ENCODE peak calls at places on chromosomes 1 and 21, in six cellular contexts. One of them, this sample, is unnamed. For H3K27me3, the result is how much of the 10 kb centered on the place peaks cover.

GRCh38 chr1:19189270-19189669 is 20.8 kb downstream of the UBR4 start:
- DNase-seq in tibial nerve: no peak
- DNase-seq in pancreas: no peak
- DNase-seq in uterus: no peak
- DNase-seq in testis: no peak
- DNase-seq in brain microvascular endothelial cell: no peak
- DNase-seq in this sample: no peak

GRCh38 chr1:153790282-153790995 is 15.2 kb downstream of the SLC27A3 start:
- DNase-seq in tibial nerve: peak
- DNase-seq in pancreas: no peak
- DNase-seq in uterus: peak
- DNase-seq in testis: peak
- DNase-seq in brain microvascular endothelial cell: peak
- DNase-seq in this sample: no peak

GRCh38 chr1:10401281-10401680 is 2.4 kb downstream of the PGD start:
- DNase-seq in tibial nerve: no peak
- DNase-seq in pancreas: no peak
- DNase-seq in uterus: no peak
- DNase-seq in testis: no peak
- DNase-seq in brain microvascular endothelial cell: no peak
- DNase-seq in this sample: no peak

GRCh38 chr1:75136158-75136815 is 2.1 kb downstream of the LHX8 start:
- DNase-seq in tibial nerve: no peak
- DNase-seq in pancreas: peak
- DNase-seq in uterus: no peak
- DNase-seq in testis: no peak
- DNase-seq in brain microvascular endothelial cell: no peak
- DNase-seq in this sample: no peak

GRCh38 chr1:92968138-92969032 is 7.1 kb upstream of the DIPK1A start:
- DNase-seq in tibial nerve: no peak
- DNase-seq in pancreas: no peak
- DNase-seq in uterus: no peak
- DNase-seq in testis: no peak
- DNase-seq in brain microvascular endothelial cell: no peak
- DNase-seq in this sample: no peak

GRCh38 chr1:182111496-182111895 is 50.0 kb upstream of the ZNF648 start:
- DNase-seq in tibial nerve: no peak
- DNase-seq in pancreas: peak
- DNase-seq in uterus: no peak
- DNase-seq in testis: no peak
- DNase-seq in brain microvascular endothelial cell: no peak
- DNase-seq in this sample: no peak

GRCh38 chr1:44276901-44277300 is 63.6 kb downstream of the DMAP1 start:
- DNase-seq in tibial nerve: no peak
- DNase-seq in pancreas: no peak
- DNase-seq in uterus: no peak
- DNase-seq in testis: no peak
- DNase-seq in brain microvascular endothelial cell: no peak
- DNase-seq in this sample: no peak

GRCh38 chr1:195097316-195097715 is 1510.9 kb downstream of the KCNT2 start:
- DNase-seq in tibial nerve: no peak
- DNase-seq in pancreas: peak
- DNase-seq in uterus: no peak
- DNase-seq in testis: no peak
- DNase-seq in brain microvascular endothelial cell: no peak
- DNase-seq in this sample: peak

GRCh38 chr21:44529011-44529421 is 11.0 kb downstream of the KRTAP10-1 start:
- DNase-seq in tibial nerve: no peak
- DNase-seq in pancreas: no peak
- DNase-seq in uterus: no peak
- DNase-seq in testis: no peak
- DNase-seq in brain microvascular endothelial cell: no peak
- DNase-seq in this sample: no peak

GRCh38 chr1:205064301-205064700 is 20.0 kb downstream of the TMEM81 start:
- DNase-seq in tibial nerve: no peak
- DNase-seq in pancreas: peak
- DNase-seq in uterus: no peak
- DNase-seq in testis: no peak
- DNase-seq in brain microvascular endothelial cell: no peak
- DNase-seq in this sample: no peak

GRCh38 chr1:161166669-161167548 is 683 bp downstream of the PPOX start:
- DNase-seq in tibial nerve: no peak
- DNase-seq in pancreas: peak
- DNase-seq in uterus: no peak
- DNase-seq in testis: no peak
- DNase-seq in brain microvascular endothelial cell: no peak
- DNase-seq in this sample: no peak

GRCh38 chr1:30286241-30286983 is 437.0 kb downstream of the MATN1 start:
- DNase-seq in tibial nerve: no peak
- DNase-seq in pancreas: no peak
- DNase-seq in uterus: no peak
- DNase-seq in testis: no peak
- DNase-seq in brain microvascular endothelial cell: no peak
- DNase-seq in this sample: no peak

GRCh38 chr1:29636936-29637335 is 400.6 kb downstream of the PTPRU start:
- DNase-seq in tibial nerve: no peak
- DNase-seq in pancreas: no peak
- DNase-seq in uterus: no peak
- DNase-seq in testis: no peak
- DNase-seq in brain microvascular endothelial cell: no peak
- DNase-seq in this sample: no peak

GRCh38 chr1:70436617-70437236 is 25.7 kb downstream of the CTH start:
- DNase-seq in tibial nerve: no peak
- DNase-seq in pancreas: no peak
- DNase-seq in uterus: peak
- DNase-seq in testis: peak
- DNase-seq in brain microvascular endothelial cell: no peak
- DNase-seq in this sample: no peak

GRCh38 chr1:154937051-154937987 is 800 bp upstream of the PMVK start:
- DNase-seq in tibial nerve: peak
- DNase-seq in pancreas: peak
- DNase-seq in uterus: peak
- DNase-seq in testis: peak
- DNase-seq in brain microvascular endothelial cell: peak
- DNase-seq in this sample: peak

GRCh38 chr1:65581120-65581519 is 160.7 kb downstream of the LEPR start:
- DNase-seq in tibial nerve: no peak
- DNase-seq in pancreas: no peak
- DNase-seq in uterus: no peak
- DNase-seq in testis: no peak
- DNase-seq in brain microvascular endothelial cell: no peak
- DNase-seq in this sample: no peak

GRCh38 chr1:75166821-75167220 is 32.6 kb downstream of the LHX8 start:
- DNase-seq in tibial nerve: no peak
- DNase-seq in pancreas: no peak
- DNase-seq in uterus: no peak
- DNase-seq in testis: no peak
- DNase-seq in brain microvascular endothelial cell: no peak
- DNase-seq in this sample: no peak

GRCh38 chr1:36576118-36576517 is 93.4 kb upstream of the CSF3R start:
- DNase-seq in tibial nerve: no peak
- DNase-seq in pancreas: no peak
- DNase-seq in uterus: peak
- DNase-seq in testis: peak
- DNase-seq in brain microvascular endothelial cell: peak
- DNase-seq in this sample: no peak

GRCh38 chr1:24900486-24900849 is 29.6 kb downstream of the RUNX3 start:
- DNase-seq in tibial nerve: no peak
- DNase-seq in pancreas: peak
- DNase-seq in uterus: no peak
- DNase-seq in testis: no peak
- DNase-seq in brain microvascular endothelial cell: no peak
- DNase-seq in this sample: no peak

GRCh38 chr1:242568666-242569065 is 44.2 kb upstream of the PLD5 start:
- DNase-seq in tibial nerve: no peak
- DNase-seq in pancreas: no peak
- DNase-seq in uterus: no peak
- DNase-seq in testis: peak
- DNase-seq in brain microvascular endothelial cell: no peak
- DNase-seq in this sample: no peak

GRCh38 chr1:88357690-88358089 is 326.4 kb upstream of the PKN2 start:
- DNase-seq in tibial nerve: no peak
- DNase-seq in pancreas: no peak
- DNase-seq in uterus: no peak
- DNase-seq in testis: no peak
- DNase-seq in brain microvascular endothelial cell: no peak
- DNase-seq in this sample: no peak

GRCh38 chr1:112879834-112880233 is 76.2 kb downstream of the SLC16A1 start:
- DNase-seq in tibial nerve: no peak
- DNase-seq in pancreas: no peak
- DNase-seq in uterus: no peak
- DNase-seq in testis: no peak
- DNase-seq in brain microvascular endothelial cell: no peak
- DNase-seq in this sample: no peak

GRCh38 chr1:7528386-7529031 is 242.6 kb upstream of the VAMP3 start:
- DNase-seq in tibial nerve: no peak
- DNase-seq in pancreas: no peak
- DNase-seq in uterus: no peak
- DNase-seq in testis: no peak
- DNase-seq in brain microvascular endothelial cell: peak
- DNase-seq in this sample: no peak

GRCh38 chr1:180945551-180945950 is 32.9 kb downstream of the KIAA1614 start:
- DNase-seq in tibial nerve: no peak
- DNase-seq in pancreas: peak
- DNase-seq in uterus: no peak
- DNase-seq in testis: no peak
- DNase-seq in brain microvascular endothelial cell: no peak
- DNase-seq in this sample: no peak
- H3K4me3 ChIP-seq in tibial nerve: no peak
- H3K4me3 ChIP-seq in pancreas: no peak
- H3K4me3 ChIP-seq in uterus: no peak
- H3K4me3 ChIP-seq in testis: no peak
- H3K4me3 ChIP-seq in brain microvascular endothelial cell: no peak
- H3K4me3 ChIP-seq in this sample: no peak

GRCh38 chr1:63317007-63317813 is 5.2 kb upstream of the FOXD3 start:
- DNase-seq in tibial nerve: no peak
- DNase-seq in pancreas: peak
- DNase-seq in uterus: no peak
- DNase-seq in testis: peak
- DNase-seq in brain microvascular endothelial cell: peak
- DNase-seq in this sample: no peak
- H3K27me3 ChIP-seq in tibial nerve: under half
- H3K27me3 ChIP-seq in pancreas: under half
- H3K27me3 ChIP-seq in uterus: half or more
- H3K27me3 ChIP-seq in testis: under half
- H3K27me3 ChIP-seq in brain microvascular endothelial cell: half or more
- H3K27me3 ChIP-seq in this sample: half or more

GRCh38 chr1:206589206-206589605 is 23.1 kb downstream of the EIF2D start:
- DNase-seq in tibial nerve: no peak
- DNase-seq in pancreas: no peak
- DNase-seq in uterus: peak
- DNase-seq in testis: no peak
- DNase-seq in brain microvascular endothelial cell: peak
- DNase-seq in this sample: peak

GRCh38 chr1:206591236-206591635 is 21.0 kb downstream of the EIF2D start:
- DNase-seq in tibial nerve: no peak
- DNase-seq in pancreas: no peak
- DNase-seq in uterus: no peak
- DNase-seq in testis: no peak
- DNase-seq in brain microvascular endothelial cell: no peak
- DNase-seq in this sample: no peak

GRCh38 chr1:206588492-206588891 is 23.8 kb downstream of the EIF2D start:
- DNase-seq in tibial nerve: no peak
- DNase-seq in pancreas: no peak
- DNase-seq in uterus: no peak
- DNase-seq in testis: no peak
- DNase-seq in brain microvascular endothelial cell: peak
- DNase-seq in this sample: no peak

GRCh38 chr1:206591696-206592095 is 20.6 kb downstream of the EIF2D start:
- DNase-seq in tibial nerve: no peak
- DNase-seq in pancreas: no peak
- DNase-seq in uterus: no peak
- DNase-seq in testis: no peak
- DNase-seq in brain microvascular endothelial cell: no peak
- DNase-seq in this sample: no peak

DNA sequence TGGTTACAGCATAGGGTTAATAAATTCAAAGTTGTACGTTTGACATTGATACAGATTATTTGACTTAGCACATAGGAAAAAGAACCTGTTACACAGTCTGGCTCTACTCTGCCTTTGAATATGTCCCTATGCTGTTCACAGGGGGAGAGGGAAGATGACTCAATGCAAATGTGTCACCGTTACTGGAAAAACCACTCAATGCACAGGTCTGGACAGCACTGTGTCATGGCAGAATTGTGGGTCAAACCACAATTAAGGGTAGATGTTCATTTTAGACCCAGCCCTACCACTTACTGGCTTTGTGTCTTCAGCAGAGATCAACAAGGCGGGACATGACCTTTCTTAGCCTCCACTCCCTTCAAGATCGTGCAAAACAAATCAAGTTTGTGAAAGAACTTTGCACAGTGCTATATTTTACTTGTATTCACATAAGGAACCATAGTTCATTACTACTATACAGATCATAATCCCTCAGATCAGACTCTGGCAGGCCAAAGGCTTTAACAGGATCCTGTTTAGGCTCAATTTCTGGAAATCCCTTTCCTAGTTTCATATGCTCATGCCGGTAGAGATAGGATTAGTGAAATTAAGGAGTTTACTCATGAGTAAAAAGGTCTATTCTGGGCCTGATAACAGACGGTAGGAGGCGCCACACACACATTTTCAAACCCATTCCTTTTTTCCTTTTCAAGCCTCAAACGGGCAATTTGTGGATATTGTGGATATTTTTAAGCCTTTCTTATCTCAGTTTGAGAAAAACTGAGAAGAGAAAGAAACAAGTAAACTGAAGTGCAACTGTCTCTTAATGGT is 22.0 kb downstream of the EIF2D start:
- DNase-seq in tibial nerve: no peak
- DNase-seq in pancreas: no peak
- DNase-seq in uterus: no peak
- DNase-seq in testis: peak
- DNase-seq in brain microvascular endothelial cell: peak
- DNase-seq in this sample: peak
- TF ChIP-seq CTCF in tibial nerve: no peak
- TF ChIP-seq CTCF in pancreas: no peak
- TF ChIP-seq CTCF in uterus: no peak
- TF ChIP-seq CTCF in testis: peak
- TF ChIP-seq CTCF in brain microvascular endothelial cell: peak
- TF ChIP-seq CTCF in this sample: peak

GRCh38 chr1:78464449-78464891 is 26.3 kb upstream of the PTGFR start:
- DNase-seq in tibial nerve: no peak
- DNase-seq in pancreas: no peak
- DNase-seq in uterus: no peak
- DNase-seq in testis: no peak
- DNase-seq in brain microvascular endothelial cell: peak
- DNase-seq in this sample: no peak
- H3K4me3 ChIP-seq in tibial nerve: no peak
- H3K4me3 ChIP-seq in pancreas: no peak
- H3K4me3 ChIP-seq in uterus: no peak
- H3K4me3 ChIP-seq in testis: no peak
- H3K4me3 ChIP-seq in brain microvascular endothelial cell: no peak
- H3K4me3 ChIP-seq in this sample: no peak